ENCODE peak calls at places on chromosomes 6 and 20, in eight cellular contexts. F is H1, O is fibroblast of lung, B is HepG2, Z is HCT116, X is mammary epithelial cell, T is IMR-90, I is H9. G is an unnamed sample.

GRCh38 chr20:53829086-53829703 is 235.6 kb upstream of the ZNF217 start:
- DNase-seq in F (no peak), O (peak; percentile 95), B (no peak), Z (peak; percentile 78), X (peak; percentile 90), T (peak; percentile 97), I (no peak), G (no peak)

GRCh38 chr6:160355001-160355400 is 6.8 kb downstream of the SLC22A3 start:
- DNase-seq in F (no peak), O (peak; percentile 32), B (no peak), Z (no peak), X (peak; percentile 70), T (no peak), I (no peak), G (no peak)

GRCh38 chr6:7881765-7882500 is 28.7 kb downstream of the TXNDC5 start:
- DNase-seq in F (no peak), O (no peak), B (no peak), Z (no peak), X (peak; percentile 28), T (no peak), I (no peak), G (no peak)

GRCh38 chr20:20499469-20499868 is 131.6 kb downstream of the INSM1 start:
- DNase-seq in F (no peak), O (no peak), B (no peak), Z (no peak), X (no peak), T (no peak), I (no peak), G (peak; percentile 13)

GRCh38 chr6:109308018-109308492 is 74.2 kb downstream of the CD164 start:
- DNase-seq in F (no peak), O (peak; percentile 70), B (peak; percentile 31), Z (no peak), X (peak; percentile 58), T (peak; percentile 63), I (no peak), G (no peak)

GRCh38 chr6:43579171-43579570 is 3.2 kb downstream of the POLH start:
- DNase-seq in F (no peak), O (no peak), B (peak; percentile 16), Z (no peak), X (peak; percentile 17), T (peak; percentile 16), I (no peak), G (no peak)

GRCh38 chr6:72738091-72738490 is 116.2 kb downstream of the KCNQ5 start:
- DNase-seq in F (no peak), O (no peak), B (no peak), Z (no peak), X (no peak), T (no peak), I (no peak), G (no peak)

GRCh38 chr20:60752741-60753420 is 499.2 kb upstream of the CDH4 start:
- DNase-seq in F (no peak), O (no peak), B (no peak), Z (no peak), X (no peak), T (no peak), I (no peak), G (no peak)

GRCh38 chr20:43006651-43007375 is 182.9 kb downstream of the PTPRT start:
- DNase-seq in F (no peak), O (no peak), B (no peak), Z (no peak), X (no peak), T (no peak), I (no peak), G (no peak)

GRCh38 chr6:170489836-170490235 is 63.3 kb downstream of the PSMB1 start:
- DNase-seq in F (no peak), O (no peak), B (no peak), Z (no peak), X (no peak), T (no peak), I (no peak), G (no peak)

GRCh38 chr6:25852756-25853155 is 20.9 kb upstream of the SLC17A1 start:
- DNase-seq in F (no peak), O (no peak), B (no peak), Z (no peak), X (no peak), T (no peak), I (no peak), G (no peak)

GRCh38 chr6:6851059-6851658 is 256.6 kb upstream of the RREB1 start:
- DNase-seq in F (no peak), O (peak; percentile 99), B (peak; percentile 12), Z (peak; percentile 49), X (peak; percentile 76), T (peak; percentile 97), I (no peak), G (peak; percentile 72)

GRCh38 chr6:39812853-39813533 is 20.8 kb downstream of the DAAM2 start:
- DNase-seq in F (no peak), O (peak; percentile 75), B (no peak), Z (no peak), X (no peak), T (peak; percentile 68), I (no peak), G (no peak)

GRCh38 chr6:74931567-74931966 is 274.3 kb downstream of the COL12A1 start:
- DNase-seq in F (no peak), O (peak; percentile 79), B (no peak), Z (no peak), X (peak; percentile 60), T (peak; percentile 86), I (no peak), G (no peak)

GRCh38 chr20:19696620-19697019 is 61.4 kb upstream of the RIN2 start:
- DNase-seq in F (no peak), O (no peak), B (no peak), Z (no peak), X (no peak), T (no peak), I (no peak), G (no peak)

GRCh38 chr6:16524380-16524707 is 236.9 kb downstream of the ATXN1 start:
- DNase-seq in F (no peak), O (peak; percentile 39), B (no peak), Z (no peak), X (peak; percentile 44), T (peak; percentile 80), I (no peak), G (no peak)

GRCh38 chr6:119444642-119445557 is 95.3 kb upstream of the MAN1A1 start:
- DNase-seq in F (no peak), O (peak; percentile 16), B (no peak), Z (no peak), X (no peak), T (peak; percentile 22), I (no peak), G (no peak)

GRCh38 chr20:44776977-44777376 is 31.3 kb downstream of the KCNK15 start:
- DNase-seq in F (peak; percentile 67), O (peak; percentile 23), B (peak; percentile 31), Z (no peak), X (peak; percentile 20), T (peak; percentile 16), I (no peak), G (no peak)

GRCh38 chr20:37394543-37395410 is 48.8 kb downstream of the SRC start:
- DNase-seq in F (no peak), O (no peak), B (no peak), Z (no peak), X (peak; percentile 94), T (no peak), I (no peak), G (peak; percentile 40)

GRCh38 chr6:163338671-163339405 is 75.7 kb upstream of the QKI start:
- DNase-seq in F (no peak), O (peak; percentile 82), B (no peak), Z (no peak), X (no peak), T (peak; percentile 56), I (no peak), G (no peak)

GRCh38 chr6:31272856-31273626 is 1.1 kb upstream of the HLA-C start:
- DNase-seq in F (no peak), O (no peak), B (no peak), Z (no peak), X (no peak), T (no peak), I (no peak), G (no peak)
- H3K9ac ChIP-seq in F (no peak overlapping the region), O (no peak overlapping the region), B (peak overlapping the region; percentile 65), Z (no peak overlapping the region), X (no peak overlapping the region), T (no peak overlapping the region), I (no peak overlapping the region), G (peak overlapping the region; percentile 97)

DNA sequence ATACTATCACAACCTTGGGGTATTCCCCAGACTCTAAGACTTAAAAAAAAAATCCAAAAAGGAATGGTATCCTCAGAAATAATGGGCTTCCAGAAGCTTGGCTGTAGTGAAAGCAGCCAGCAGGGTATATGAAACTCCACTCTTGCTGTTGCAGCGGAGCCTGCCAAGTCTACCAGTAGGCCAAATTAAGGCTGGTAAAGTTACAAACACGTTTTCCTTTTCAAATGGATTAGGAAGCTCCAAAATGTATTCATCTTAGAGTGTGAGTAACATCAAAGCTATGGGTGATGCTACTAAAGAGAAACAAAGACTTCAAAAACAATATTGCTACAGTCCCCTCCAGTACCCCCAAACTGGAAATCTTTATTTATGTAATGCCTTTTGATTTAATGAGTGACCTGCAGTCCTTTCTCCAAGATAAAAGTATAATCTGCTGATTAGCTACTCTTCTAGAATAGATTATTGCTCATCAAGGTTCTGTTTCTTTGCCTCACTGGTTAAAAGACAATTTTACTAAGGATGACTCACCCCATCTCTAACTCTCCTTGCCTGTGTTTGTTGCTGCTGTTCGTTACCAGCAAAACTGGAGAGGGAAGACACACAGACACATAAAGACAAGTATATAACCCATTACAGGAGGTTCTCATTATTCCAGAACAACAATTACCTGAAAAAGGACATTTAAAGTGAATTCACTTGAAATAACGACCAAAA is 84.9 kb downstream of the BTBD9 start:
- DNase-seq in F (no peak), O (peak; percentile 31), B (no peak), Z (no peak), X (peak; percentile 35), T (peak; percentile 72), I (no peak), G (no peak)
- TF ChIP-seq CTCF in F (no peak), O (no peak), B (no peak), Z (no peak), X (no peak), T (no peak), I (no peak), G (no peak)

GRCh38 chr20:38840053-38840893 is 34.8 kb downstream of the PPP1R16B start:
- DNase-seq in F (no peak), O (no peak), B (no peak), Z (no peak), X (no peak), T (no peak), I (no peak), G (peak; percentile 53)
- H3K9ac ChIP-seq in F (no peak overlapping the region), O (no peak overlapping the region), B (no peak overlapping the region), Z (no peak overlapping the region), X (no peak overlapping the region), T (no peak overlapping the region), I (no peak overlapping the region), G (no peak overlapping the region)

GRCh38 chr20:15900443-15900842 is 672.8 kb downstream of the KIF16B start:
- DNase-seq in F (no peak), O (no peak), B (no peak), Z (no peak), X (peak; percentile 9), T (no peak), I (no peak), G (no peak)

GRCh38 chr20:15899972-15900371 is 673.3 kb downstream of the KIF16B start:
- DNase-seq in F (no peak), O (no peak), B (no peak), Z (no peak), X (no peak), T (no peak), I (no peak), G (no peak)

GRCh38 chr20:15905661-15906060 is 667.6 kb downstream of the KIF16B start:
- DNase-seq in F (no peak), O (no peak), B (no peak), Z (no peak), X (no peak), T (no peak), I (no peak), G (no peak)

GRCh38 chr20:15902493-15902892 is 670.8 kb downstream of the KIF16B start:
- DNase-seq in F (peak; percentile 59), O (no peak), B (no peak), Z (no peak), X (no peak), T (no peak), I (peak; percentile 63), G (peak; percentile 41)
- TF ChIP-seq CTCF in F (peak; percentile 53), O (no peak), B (peak; percentile 41), Z (no peak), X (peak; percentile 35), T (no peak), I (peak; percentile 55), G (no peak)